ENCODE peak calls at places on chromosomes 1 and 21, in seven cellular contexts. O is astrocyte of the cerebellum; N is NCI-H2029 treated with DMSO at 0.1 percent for 48 hours; S is stimulated activated CD4-positive, alpha-beta T cell treated with anti-CD3 and anti-CD28 coated beads, Interleukin-15, amount 100 ng/mL, for 1 hour; B is ELR; I is occipital lobe; T is activated T-helper 1 cell treated with Interleukin-2 at 50 U/mL for 16 hours. W is an unnamed sample.

GRCh38 chr1:244273845-244274619 is 177.7 kb downstream of the ADSS2 start:
- DNase-seq in O (peak), N (no peak), S (no peak), B (peak), I (peak), T (no peak), W (peak)

GRCh38 chr1:107135466-107135865 is 5.4 kb upstream of the NTNG1 start:
- DNase-seq in O (peak), N (no peak), S (no peak), B (peak), I (no peak), T (no peak), W (peak)

GRCh38 chr1:205935869-205936268 is 7.4 kb downstream of the SLC26A9 start:
- DNase-seq in O (no peak), N (no peak), S (no peak), B (no peak), I (no peak), T (no peak), W (no peak)

GRCh38 chr1:162185299-162185698 is 115.8 kb downstream of the NOS1AP start:
- DNase-seq in O (no peak), N (no peak), S (no peak), B (no peak), I (no peak), T (no peak), W (no peak)

GRCh38 chr1:70205076-70205436 is 323 bp downstream of the LRRC40 start:
- DNase-seq in O (no peak), N (no peak), S (no peak), B (peak), I (no peak), T (no peak), W (no peak)

GRCh38 chr1:167054531-167054930 is 35.6 kb downstream of the GPA33 start:
- DNase-seq in O (no peak), N (no peak), S (no peak), B (peak), I (no peak), T (no peak), W (no peak)

GRCh38 chr1:112337028-112337531 is 58.9 kb upstream of the CTTNBP2NL start:
- DNase-seq in O (no peak), N (no peak), S (no peak), B (peak), I (no peak), T (no peak), W (no peak)

GRCh38 chr1:7136166-7136953 is 351.1 kb downstream of the CAMTA1 start:
- DNase-seq in O (no peak), N (no peak), S (no peak), B (peak), I (no peak), T (no peak), W (no peak)

GRCh38 chr1:217188280-217189235 is 442.3 kb downstream of the GPATCH2 start:
- DNase-seq in O (peak), N (no peak), S (no peak), B (no peak), I (no peak), T (no peak), W (no peak)

GRCh38 chr1:87212431-87213125 is 116.1 kb upstream of the LMO4 start:
- DNase-seq in O (no peak), N (no peak), S (no peak), B (no peak), I (no peak), T (no peak), W (no peak)

GRCh38 chr21:27802816-27803475 is 836.1 kb upstream of the ADAMTS5 start:
- DNase-seq in O (peak), N (no peak), S (no peak), B (peak), I (peak), T (no peak), W (no peak)

GRCh38 chr1:239511865-239512264 is 125.5 kb downstream of the CHRM3 start:
- DNase-seq in O (no peak), N (no peak), S (no peak), B (no peak), I (no peak), T (no peak), W (no peak)

GRCh38 chr21:39263372-39263771 is 50.1 kb downstream of the BRWD1 start:
- DNase-seq in O (no peak), N (no peak), S (no peak), B (peak), I (no peak), T (no peak), W (no peak)

GRCh38 chr21:40706161-40706560 is 140.8 kb downstream of the DSCAM start:
- DNase-seq in O (no peak), N (no peak), S (no peak), B (no peak), I (no peak), T (no peak), W (no peak)

GRCh38 chr1:177310326-177310725 is 139.6 kb downstream of the BRINP2 start:
- DNase-seq in O (no peak), N (no peak), S (no peak), B (no peak), I (peak), T (no peak), W (no peak)

GRCh38 chr1:234342749-234343148 is 30.5 kb upstream of the COA6 start:
- DNase-seq in O (no peak), N (no peak), S (no peak), B (no peak), I (no peak), T (no peak), W (no peak)

GRCh38 chr1:197620660-197621273 is 154.5 kb downstream of the DENND1B start:
- DNase-seq in O (no peak), N (no peak), S (no peak), B (no peak), I (no peak), T (no peak), W (no peak)

GRCh38 chr1:77511440-77511840 is 171.0 kb downstream of the ZZZ3 start:
- DNase-seq in O (no peak), N (no peak), S (no peak), B (peak), I (no peak), T (no peak), W (no peak)

GRCh38 chr1:91673603-91674002 is 173.0 kb downstream of the CDC7 start:
- DNase-seq in O (no peak), N (no peak), S (no peak), B (no peak), I (no peak), T (no peak), W (no peak)

GRCh38 chr1:36665478-36666080 is 182.9 kb upstream of the CSF3R start:
- DNase-seq in O (no peak), N (no peak), S (no peak), B (no peak), I (no peak), T (no peak), W (no peak)

GRCh38 chr1:109759513-109760334 is 4.0 kb downstream of the EPS8L3 start:
- DNase-seq in O (no peak), N (no peak), S (no peak), B (no peak), I (no peak), T (no peak), W (no peak)

GRCh38 chr1:204438628-204439027 is 27.0 kb upstream of the PPP1R15B start:
- DNase-seq in O (peak), N (no peak), S (no peak), B (peak), I (no peak), T (no peak), W (no peak)

GRCh38 chr1:241782396-241782795 is 65.6 kb upstream of the EXO1 start:
- DNase-seq in O (no peak), N (no peak), S (no peak), B (peak), I (no peak), T (no peak), W (no peak)

GRCh38 chr1:232951605-232952004 is 1.2 kb downstream of the NTPCR start:
- DNase-seq in O (no peak), N (no peak), S (no peak), B (no peak), I (no peak), T (no peak), W (no peak)

GRCh38 chr1:162571696-162572095 is 10.2 kb downstream of the UAP1 start:
- DNase-seq in O (no peak), N (peak), S (no peak), B (no peak), I (no peak), T (no peak), W (no peak)

GRCh38 chr1:17930635-17931034 is 175.5 kb downstream of the ACTL8 start:
- DNase-seq in O (no peak), N (no peak), S (no peak), B (no peak), I (no peak), T (no peak), W (no peak)

GRCh38 chr1:183443025-183443424 is 24.8 kb upstream of the NMNAT2 start:
- DNase-seq in O (no peak), N (no peak), S (no peak), B (peak), I (no peak), T (no peak), W (no peak)

W was measured in mesothelial cell of epicardium.